ENCODE peak calls at places on chromosome 1, in four cellular contexts. S, P, Z and F are unnamed samples.

GRCh38 chr1:20792177-20792576 is 5.1 kb upstream of the HP1BP3 start:
- DNase-seq in S (no peak), P (peak; percentile 91), Z (no peak), F (no peak)

GRCh38 chr1:10105484-10105883 is 72.7 kb downstream of the UBE4B start:
- DNase-seq in S (no peak), P (no peak), Z (no peak), F (no peak)

GRCh38 chr1:42484382-42484781 is 21.3 kb downstream of the CCDC30 start:
- DNase-seq in S (no peak), P (peak; percentile 95), Z (no peak), F (no peak)

GRCh38 chr1:93723101-93723500 is 41.5 kb upstream of the BCAR3 start:
- DNase-seq in S (no peak), P (no peak), Z (no peak), F (no peak)

GRCh38 chr1:117189726-117190125 is 21.0 kb downstream of the VTCN1 start:
- DNase-seq in S (no peak), P (peak; percentile 38), Z (no peak), F (no peak)

GRCh38 chr1:61873581-61873980 is 131.3 kb downstream of the PATJ start:
- DNase-seq in S (no peak), P (no peak), Z (peak; percentile 63), F (no peak)

GRCh38 chr1:32992489-32993214 is 28.0 kb upstream of the RNF19B start:
- DNase-seq in S (peak; percentile 83), P (peak; percentile 99), Z (peak; percentile 92), F (peak; percentile 24)

GRCh38 chr1:178576841-178577240 is 63.9 kb downstream of the TEX35 start:
- DNase-seq in S (no peak), P (no peak), Z (no peak), F (no peak)

GRCh38 chr1:234737210-234737761 is 127.3 kb upstream of the IRF2BP2 start:
- DNase-seq in S (peak; percentile 34), P (no peak), Z (no peak), F (no peak)
- H3K27ac ChIP-seq in S (no peak overlapping the region), P (no peak overlapping the region), Z (no peak overlapping the region), F (no peak overlapping the region)

GRCh38 chr1:167510880-167511279 is 7.4 kb downstream of the CD247 start:
- DNase-seq in S (no peak), P (no peak), Z (no peak), F (no peak)
- H3K27ac ChIP-seq in S (no peak overlapping the region), P (no peak overlapping the region), Z (no peak overlapping the region), F (no peak overlapping the region)

DNA sequence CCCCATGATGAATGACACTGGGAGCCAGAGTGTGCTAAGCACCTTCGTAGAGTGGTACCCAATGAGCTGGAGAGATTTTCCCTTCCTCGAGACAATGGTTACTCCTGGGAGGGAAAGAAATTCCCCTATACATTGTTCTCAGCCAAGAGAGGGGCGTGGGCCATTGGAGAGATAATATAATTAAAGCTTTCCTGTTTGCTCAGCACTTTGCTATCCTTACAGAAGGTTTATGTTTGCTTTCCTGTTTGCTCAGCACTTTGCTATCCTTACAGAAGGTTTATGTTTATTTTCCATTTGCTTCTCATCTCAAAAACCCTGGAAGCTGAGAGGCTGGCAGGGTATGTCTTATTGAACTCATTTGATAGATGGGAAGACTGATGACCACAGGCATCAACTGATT is 126.1 kb upstream of the KLHDC7A start:
- DNase-seq in S (no peak), P (no peak), Z (no peak), F (no peak)
- H3K27ac ChIP-seq in S (no peak overlapping the region), P (no peak overlapping the region), Z (no peak overlapping the region), F (no peak overlapping the region)

GRCh38 chr1:25804244-25804963 is 4.4 kb downstream of the SELENON start:
- DNase-seq in S (no peak), P (peak; percentile 46), Z (no peak), F (no peak)

GRCh38 chr1:25804964-25805862 is 5.2 kb downstream of the SELENON start:
- DNase-seq in S (no peak), P (no peak), Z (no peak), F (no peak)

GRCh38 chr1:25807480-25808390 is 7.7 kb downstream of the SELENON start:
- DNase-seq in S (no peak), P (no peak), Z (no peak), F (no peak)

GRCh38 chr1:25806418-25806817 is 6.4 kb downstream of the SELENON start:
- DNase-seq in S (no peak), P (peak; percentile 66), Z (no peak), F (no peak)

DNA sequence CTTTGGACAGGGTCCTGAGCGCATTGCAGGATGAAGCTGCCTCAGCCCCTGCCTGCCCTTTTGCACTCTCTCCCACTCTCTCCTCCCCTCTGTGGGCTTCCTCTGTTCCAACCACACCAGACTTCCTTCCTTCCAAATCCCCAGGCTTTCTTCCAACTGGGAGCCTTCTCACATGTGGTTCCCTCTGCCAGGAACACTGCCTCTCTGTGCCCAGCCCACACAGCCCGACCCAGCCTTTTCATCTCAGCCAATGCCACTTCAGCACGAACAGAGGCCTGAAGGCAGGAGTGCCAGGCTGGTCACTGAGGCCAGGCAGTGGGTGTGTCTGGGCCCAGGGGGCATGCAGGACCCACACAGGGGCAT is 5.9 kb downstream of the SELENON start:
- DNase-seq in S (no peak), P (peak; percentile 39), Z (no peak), F (peak; percentile 29)
- H3K27ac ChIP-seq in S (peak overlapping the region; percentile 65), P (no peak overlapping the region), Z (no peak overlapping the region), F (peak overlapping the region; percentile 56)

GRCh38 chr1:118247593-118247992 is 62.6 kb upstream of the SPAG17 start:
- DNase-seq in S (no peak), P (peak; percentile 3), Z (peak; percentile 51), F (no peak)

GRCh38 chr1:118246646-118247045 is 61.6 kb upstream of the SPAG17 start:
- DNase-seq in S (no peak), P (no peak), Z (no peak), F (no peak)

GRCh38 chr1:118243269-118243668 is 58.2 kb upstream of the SPAG17 start:
- DNase-seq in S (no peak), P (no peak), Z (no peak), F (no peak)
- H3K27ac ChIP-seq in S (no peak overlapping the region), P (no peak overlapping the region), Z (no peak overlapping the region), F (no peak overlapping the region)

GRCh38 chr1:40306296-40306695 is 10.8 kb downstream of the COL9A2 start:
- DNase-seq in S (no peak), P (no peak), Z (no peak), F (no peak)
- H3K27ac ChIP-seq in S (no peak overlapping the region), P (no peak overlapping the region), Z (no peak overlapping the region), F (no peak overlapping the region)

GRCh38 chr1:3614755-3615742 is 3.7 kb upstream of the MEGF6 start:
- DNase-seq in S (no peak), P (no peak), Z (peak; percentile 58), F (no peak)
- H3K27ac ChIP-seq in S (no peak overlapping the region), P (no peak overlapping the region), Z (no peak overlapping the region), F (no peak overlapping the region)

GRCh38 chr1:63645301-63645700 is 52.1 kb downstream of the PGM1 start:
- DNase-seq in S (no peak), P (no peak), Z (no peak), F (no peak)
- H3K27ac ChIP-seq in S (no peak overlapping the region), P (no peak overlapping the region), Z (no peak overlapping the region), F (no peak overlapping the region)